ENCODE peak calls at places on chromosomes 11 and 22, in five cellular contexts. One of them, this sample, is unnamed. For H3K4me1, the result is how much of the 10 kb centered on the place peaks cover.

GRCh38 chr11:131866535-131867400 is 496.4 kb downstream of the NTM start:
- DNase-seq in heart right ventricle: no peak
- DNase-seq in IMR-90: no peak
- DNase-seq in adipocyte: no peak
- DNase-seq in neuronal stem cell: no peak
- DNase-seq in this sample: no peak

GRCh38 chr11:120064341-120064740 is 73.6 kb downstream of the TRIM29 start:
- DNase-seq in heart right ventricle: no peak
- DNase-seq in IMR-90: no peak
- DNase-seq in adipocyte: no peak
- DNase-seq in neuronal stem cell: no peak
- DNase-seq in this sample: no peak

GRCh38 chr11:44797886-44798683 is 71.3 kb downstream of the TSPAN18 start:
- DNase-seq in heart right ventricle: no peak
- DNase-seq in IMR-90: peak
- DNase-seq in adipocyte: peak
- DNase-seq in neuronal stem cell: no peak
- DNase-seq in this sample: no peak

GRCh38 chr11:623999-624704 is 603 bp downstream of the CDHR5 start:
- DNase-seq in heart right ventricle: no peak
- DNase-seq in IMR-90: no peak
- DNase-seq in adipocyte: no peak
- DNase-seq in neuronal stem cell: no peak
- DNase-seq in this sample: peak

GRCh38 chr11:121048464-121049233 is 24.7 kb downstream of the TBCEL start:
- DNase-seq in heart right ventricle: no peak
- DNase-seq in IMR-90: peak
- DNase-seq in adipocyte: no peak
- DNase-seq in neuronal stem cell: no peak
- DNase-seq in this sample: no peak

GRCh38 chr11:35192347-35192746 is 53.4 kb downstream of the CD44 start:
- DNase-seq in heart right ventricle: peak
- DNase-seq in IMR-90: peak
- DNase-seq in adipocyte: no peak
- DNase-seq in neuronal stem cell: no peak
- DNase-seq in this sample: peak

GRCh38 chr11:36211735-36212430 is 77.3 kb downstream of the COMMD9 start:
- DNase-seq in heart right ventricle: no peak
- DNase-seq in IMR-90: no peak
- DNase-seq in adipocyte: no peak
- DNase-seq in neuronal stem cell: peak
- DNase-seq in this sample: no peak

GRCh38 chr11:47915407-47916137 is 64.8 kb upstream of the PTPRJ start:
- DNase-seq in heart right ventricle: peak
- DNase-seq in IMR-90: no peak
- DNase-seq in adipocyte: no peak
- DNase-seq in neuronal stem cell: no peak
- DNase-seq in this sample: no peak

GRCh38 chr22:42632096-42632495 is 8.3 kb downstream of the ATP5MGL start:
- DNase-seq in heart right ventricle: no peak
- DNase-seq in IMR-90: no peak
- DNase-seq in adipocyte: no peak
- DNase-seq in neuronal stem cell: no peak
- DNase-seq in this sample: no peak

GRCh38 chr22:29115682-29116313 is 43.0 kb downstream of the KREMEN1 start:
- DNase-seq in heart right ventricle: no peak
- DNase-seq in IMR-90: peak
- DNase-seq in adipocyte: peak
- DNase-seq in neuronal stem cell: no peak
- DNase-seq in this sample: no peak

GRCh38 chr11:1301220-1302000 is 8.0 kb downstream of the TOLLIP start:
- DNase-seq in heart right ventricle: no peak
- DNase-seq in IMR-90: no peak
- DNase-seq in adipocyte: no peak
- DNase-seq in neuronal stem cell: no peak
- DNase-seq in this sample: no peak

GRCh38 chr22:17190702-17191101 is 28.5 kb downstream of the ADA2 start:
- DNase-seq in heart right ventricle: no peak
- DNase-seq in IMR-90: no peak
- DNase-seq in adipocyte: no peak
- DNase-seq in neuronal stem cell: no peak
- DNase-seq in this sample: no peak

GRCh38 chr11:127071606-127072005 is 71.0 kb upstream of the KIRREL3 start:
- DNase-seq in heart right ventricle: no peak
- DNase-seq in IMR-90: no peak
- DNase-seq in adipocyte: no peak
- DNase-seq in neuronal stem cell: no peak
- DNase-seq in this sample: no peak

GRCh38 chr11:13277719-13278619 is at the start of gene BMAL1:
- DNase-seq in heart right ventricle: peak
- DNase-seq in IMR-90: no peak
- DNase-seq in adipocyte: peak
- DNase-seq in neuronal stem cell: no peak
- DNase-seq in this sample: peak

GRCh38 chr22:41831383-41831782 is 1.5 kb upstream of the SREBF2 start:
- DNase-seq in heart right ventricle: no peak
- DNase-seq in IMR-90: no peak
- DNase-seq in adipocyte: peak
- DNase-seq in neuronal stem cell: no peak
- DNase-seq in this sample: no peak

GRCh38 chr11:35852056-35852455 is 91.8 kb upstream of the LDLRAD3 start:
- DNase-seq in heart right ventricle: peak
- DNase-seq in IMR-90: no peak
- DNase-seq in adipocyte: no peak
- DNase-seq in neuronal stem cell: no peak
- DNase-seq in this sample: no peak

GRCh38 chr11:63944987-63945386 is 6.2 kb downstream of the NAA40 start:
- DNase-seq in heart right ventricle: peak
- DNase-seq in IMR-90: no peak
- DNase-seq in adipocyte: no peak
- DNase-seq in neuronal stem cell: no peak
- DNase-seq in this sample: peak

GRCh38 chr11:2525941-2526807 is 81.4 kb downstream of the KCNQ1 start:
- DNase-seq in heart right ventricle: no peak
- DNase-seq in IMR-90: no peak
- DNase-seq in adipocyte: no peak
- DNase-seq in neuronal stem cell: no peak
- DNase-seq in this sample: peak

GRCh38 chr11:93570759-93571413 is 27.7 kb upstream of the SMCO4 start:
- DNase-seq in heart right ventricle: peak
- DNase-seq in IMR-90: peak
- DNase-seq in adipocyte: peak
- DNase-seq in neuronal stem cell: no peak
- DNase-seq in this sample: peak

GRCh38 chr11:130023204-130023603 is 20.6 kb upstream of the PRDM10 start:
- DNase-seq in heart right ventricle: no peak
- DNase-seq in IMR-90: peak
- DNase-seq in adipocyte: peak
- DNase-seq in neuronal stem cell: no peak
- DNase-seq in this sample: no peak

GRCh38 chr11:93608280-93608862 is 53.1 kb upstream of the CEP295 start:
- DNase-seq in heart right ventricle: no peak
- DNase-seq in IMR-90: no peak
- DNase-seq in adipocyte: no peak
- DNase-seq in neuronal stem cell: no peak
- DNase-seq in this sample: no peak

DNA sequence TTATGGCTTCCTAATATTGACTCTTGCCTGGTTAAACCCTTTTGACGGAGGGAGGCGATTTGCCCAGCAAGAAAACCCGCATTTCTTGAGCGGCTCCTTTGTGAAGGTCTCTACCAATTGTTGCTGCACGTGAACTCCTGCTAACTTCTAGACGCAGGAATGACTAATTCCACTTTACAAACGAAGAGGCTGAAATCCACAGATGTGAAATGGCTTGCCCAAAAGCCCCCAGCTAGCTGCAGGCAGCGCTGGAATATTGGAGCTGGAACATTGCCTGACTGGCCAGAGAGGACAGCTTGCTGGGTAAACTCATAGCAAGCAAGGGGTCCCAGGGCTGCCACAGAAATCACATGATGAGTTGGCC is 542 bp downstream of the GCAT start:
- DNase-seq in heart right ventricle: no peak
- DNase-seq in IMR-90: peak
- DNase-seq in adipocyte: peak
- DNase-seq in neuronal stem cell: no peak
- DNase-seq in this sample: no peak
- H3K4me1 ChIP-seq in heart right ventricle: under half
- H3K4me1 ChIP-seq in IMR-90: under half
- H3K4me1 ChIP-seq in adipocyte: under half
- H3K4me1 ChIP-seq in neuronal stem cell: under half
- H3K4me1 ChIP-seq in this sample: half or more

GRCh38 chr11:95918720-95919119 is 5.2 kb downstream of the MTMR2 start:
- DNase-seq in heart right ventricle: no peak
- DNase-seq in IMR-90: no peak
- DNase-seq in adipocyte: no peak
- DNase-seq in neuronal stem cell: no peak
- DNase-seq in this sample: no peak

GRCh38 chr11:95917188-95918036 is 6.5 kb downstream of the MTMR2 start:
- DNase-seq in heart right ventricle: peak
- DNase-seq in IMR-90: peak
- DNase-seq in adipocyte: no peak
- DNase-seq in neuronal stem cell: no peak
- DNase-seq in this sample: no peak

GRCh38 chr11:95918056-95918455 is 5.9 kb downstream of the MTMR2 start:
- DNase-seq in heart right ventricle: no peak
- DNase-seq in IMR-90: no peak
- DNase-seq in adipocyte: no peak
- DNase-seq in neuronal stem cell: no peak
- DNase-seq in this sample: no peak

GRCh38 chr11:95920460-95921105 is 3.3 kb downstream of the MTMR2 start:
- DNase-seq in heart right ventricle: no peak
- DNase-seq in IMR-90: peak
- DNase-seq in adipocyte: peak
- DNase-seq in neuronal stem cell: no peak
- DNase-seq in this sample: no peak

DNA sequence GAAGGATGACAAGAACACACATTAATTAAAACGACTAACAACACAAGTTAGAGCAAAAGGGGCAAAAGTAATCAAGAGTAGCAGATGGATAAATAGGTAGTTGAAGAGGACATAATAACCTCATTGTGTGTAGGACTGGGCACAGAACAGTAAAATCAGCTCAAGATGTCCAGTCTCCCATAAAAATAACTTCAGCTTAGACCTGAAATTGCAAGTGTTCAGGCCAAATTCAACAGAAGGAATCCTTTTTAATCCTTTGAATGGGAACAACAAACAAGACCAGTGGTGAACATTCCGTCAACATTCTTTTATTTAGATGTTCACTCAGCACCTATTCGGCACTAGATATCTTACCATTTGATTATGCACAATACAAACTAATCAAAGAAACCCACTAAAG is 4.4 kb downstream of the MTMR2 start:
- DNase-seq in heart right ventricle: no peak
- DNase-seq in IMR-90: no peak
- DNase-seq in adipocyte: no peak
- DNase-seq in neuronal stem cell: no peak
- DNase-seq in this sample: no peak
- H3K4me1 ChIP-seq in heart right ventricle: under half
- H3K4me1 ChIP-seq in IMR-90: under half
- H3K4me1 ChIP-seq in adipocyte: under half
- H3K4me1 ChIP-seq in neuronal stem cell: under half
- H3K4me1 ChIP-seq in this sample: under half

GRCh38 chr11:65417702-65418430 is 4.7 kb upstream of the NEAT1 start:
- DNase-seq in heart right ventricle: no peak
- DNase-seq in IMR-90: peak
- DNase-seq in adipocyte: peak
- DNase-seq in neuronal stem cell: no peak
- DNase-seq in this sample: peak

GRCh38 chr11:65416341-65417185 is 6.0 kb upstream of the NEAT1 start:
- DNase-seq in heart right ventricle: peak
- DNase-seq in IMR-90: peak
- DNase-seq in adipocyte: peak
- DNase-seq in neuronal stem cell: peak
- DNase-seq in this sample: peak

GRCh38 chr11:65415499-65416340 is 6.9 kb upstream of the NEAT1 start:
- DNase-seq in heart right ventricle: no peak
- DNase-seq in IMR-90: no peak
- DNase-seq in adipocyte: no peak
- DNase-seq in neuronal stem cell: no peak
- DNase-seq in this sample: peak

GRCh38 chr11:65418431-65418680 is 4.2 kb upstream of the NEAT1 start:
- DNase-seq in heart right ventricle: peak
- DNase-seq in IMR-90: no peak
- DNase-seq in adipocyte: no peak
- DNase-seq in neuronal stem cell: no peak
- DNase-seq in this sample: no peak

DNA sequence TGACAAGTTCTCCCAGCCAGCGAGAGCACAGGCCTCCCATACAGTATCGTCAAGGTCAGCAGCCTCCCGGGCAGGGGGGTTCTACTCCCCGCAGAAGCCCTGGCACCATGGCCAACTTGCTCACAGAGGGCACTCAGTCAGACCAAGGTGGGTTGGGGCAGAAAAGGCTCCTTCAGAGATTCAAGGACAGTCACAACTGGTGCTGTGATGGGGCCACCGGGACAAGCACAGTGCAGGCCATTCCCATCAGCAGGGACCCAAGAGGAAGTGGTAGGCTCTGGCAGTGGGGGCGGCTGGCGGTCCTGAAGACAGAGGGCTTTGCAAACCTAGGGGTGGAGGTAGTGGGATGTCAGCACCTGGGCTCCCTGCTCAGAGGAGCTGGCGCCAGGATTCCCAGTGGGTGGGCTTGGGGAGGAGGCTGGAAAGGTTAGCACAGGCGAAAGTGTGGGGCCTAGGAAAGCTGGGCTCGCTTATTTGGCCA is 5.3 kb upstream of the NEAT1 start:
- DNase-seq in heart right ventricle: peak
- DNase-seq in IMR-90: no peak
- DNase-seq in adipocyte: peak
- DNase-seq in neuronal stem cell: no peak
- DNase-seq in this sample: peak
- H3K4me1 ChIP-seq in heart right ventricle: half or more
- H3K4me1 ChIP-seq in IMR-90: under half
- H3K4me1 ChIP-seq in adipocyte: half or more
- H3K4me1 ChIP-seq in neuronal stem cell: under half
- H3K4me1 ChIP-seq in this sample: half or more

GRCh38 chr11:11972942-11973341 is 35.5 kb downstream of the DKK3 start:
- DNase-seq in heart right ventricle: peak
- DNase-seq in IMR-90: no peak
- DNase-seq in adipocyte: no peak
- DNase-seq in neuronal stem cell: no peak
- DNase-seq in this sample: no peak
- H3K4me1 ChIP-seq in heart right ventricle: half or more
- H3K4me1 ChIP-seq in IMR-90: under half
- H3K4me1 ChIP-seq in adipocyte: half or more
- H3K4me1 ChIP-seq in neuronal stem cell: under half
- H3K4me1 ChIP-seq in this sample: half or more

This sample was measured in tibial artery.